ENCODE peak calls at places on chromosome 20, in eight cellular contexts. X is endodermal cell, T is GM23338, A is endothelial cell, O is GM13977, R is spleen, Q is GM12865, W is WTC11. D is an unnamed sample.

GRCh38 chr20:51023617-51024155 is 779 bp upstream of the KCNG1 start:
- DNase-seq in T (peak), A (no peak), Q (no peak), X (peak), W (peak), R (no peak), O (no peak), D (no peak)

GRCh38 chr20:50089140-50089786 is 23.7 kb downstream of the UBE2V1 start:
- DNase-seq in R (no peak), Q (no peak), X (no peak), A (no peak), O (no peak), W (no peak), T (no peak), D (no peak)

GRCh38 chr20:19838981-19839576 is 81.0 kb downstream of the RIN2 start:
- DNase-seq in R (no peak), W (no peak), X (no peak), T (no peak), Q (no peak), A (no peak), O (no peak), D (no peak)

GRCh38 chr20:3172933-3173581 is at the start of gene LZTS3:
- DNase-seq in T (peak), R (peak), Q (peak), W (peak), O (peak), A (peak), X (peak), D (peak)

GRCh38 chr20:20772492-20773047 is 60.1 kb upstream of the RALGAPA2 start:
- DNase-seq in O (no peak), W (no peak), T (no peak), A (no peak), Q (no peak), R (no peak), X (no peak), D (no peak)

GRCh38 chr20:37145014-37145413 is 34.1 kb upstream of the RPN2 start:
- DNase-seq in O (no peak), T (no peak), W (no peak), X (no peak), Q (no peak), A (no peak), R (no peak), D (no peak)

GRCh38 chr20:62804632-62805364 is at the start of gene OGFR:
- DNase-seq in W (peak), A (peak), Q (peak), O (peak), R (peak), X (peak), T (peak), D (peak)

GRCh38 chr20:32727663-32728062 is 15.6 kb downstream of the COMMD7 start:
- DNase-seq in X (no peak), A (no peak), T (no peak), R (no peak), W (no peak), O (no peak), Q (no peak), D (no peak)

GRCh38 chr20:33897313-33897912 is 86.3 kb downstream of the CHMP4B start:
- DNase-seq in W (peak), Q (no peak), R (no peak), X (peak), T (no peak), A (peak), O (no peak), D (no peak)

GRCh38 chr20:51275816-51276215 is 252.9 kb upstream of the KCNG1 start:
- DNase-seq in W (no peak), O (no peak), X (no peak), A (no peak), R (no peak), T (no peak), Q (no peak), D (no peak)

GRCh38 chr20:56716806-56717205 is 87.7 kb downstream of the TFAP2C start:
- DNase-seq in W (peak), Q (no peak), T (no peak), R (no peak), X (no peak), O (no peak), A (no peak), D (no peak)

GRCh38 chr20:36085686-36086267 is 68.8 kb upstream of the EPB41L1 start:
- DNase-seq in T (no peak), W (no peak), O (no peak), Q (no peak), X (peak), R (no peak), A (no peak), D (no peak)

GRCh38 chr20:25203891-25204320 is 8.4 kb downstream of the ENTPD6 start:
- DNase-seq in Q (no peak), X (no peak), T (no peak), A (no peak), O (peak), R (no peak), W (no peak), D (no peak)

GRCh38 chr20:5766085-5766764 is 16.0 kb downstream of the SHLD1 start:
- DNase-seq in A (no peak), W (no peak), X (no peak), R (no peak), T (no peak), Q (no peak), O (no peak), D (no peak)

GRCh38 chr20:50009521-50010454 is 27.0 kb downstream of the SNAI1 start:
- DNase-seq in A (no peak), O (no peak), T (peak), Q (no peak), X (peak), W (peak), R (no peak), D (no peak)

DNA sequence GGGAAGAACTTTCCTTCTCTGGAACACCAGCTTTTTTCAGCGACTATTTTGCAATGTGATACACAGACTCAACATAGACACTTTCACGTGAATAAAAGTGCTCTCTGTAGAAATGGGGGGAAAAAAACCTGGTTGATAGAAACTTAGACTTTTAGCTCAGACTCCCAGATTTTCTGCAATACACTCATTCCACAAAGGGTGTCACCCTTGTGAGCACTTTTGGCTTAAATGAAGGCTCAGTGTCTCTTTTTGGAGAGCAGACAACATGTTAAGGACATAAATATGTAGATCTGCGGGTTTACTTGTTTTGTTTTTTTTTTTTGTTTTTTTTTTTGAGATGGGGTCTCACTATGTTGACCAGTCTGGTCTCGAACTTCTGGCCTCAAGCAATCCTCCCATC is 579.6 kb downstream of the PTPRT start:
- DNase-seq in T (no peak), X (no peak), R (no peak), A (no peak), O (no peak), Q (no peak), W (no peak), D (no peak)
- TF ChIP-seq CTCF in T (no peak), X (peak), R (no peak), A (no peak), O (no peak), Q (no peak), W (no peak), D (no peak)

GRCh38 chr20:52746190-52746589 is 226.0 kb upstream of the TSHZ2 start:
- DNase-seq in T (peak), R (no peak), A (no peak), Q (no peak), X (peak), O (no peak), W (peak), D (no peak)

GRCh38 chr20:52748235-52748950 is 223.8 kb upstream of the TSHZ2 start:
- DNase-seq in T (no peak), R (no peak), X (no peak), A (no peak), Q (no peak), W (no peak), O (no peak), D (no peak)

GRCh38 chr20:52749020-52749419 is 223.1 kb upstream of the TSHZ2 start:
- DNase-seq in Q (no peak), O (no peak), X (no peak), A (no peak), T (no peak), W (no peak), R (no peak), D (no peak)

GRCh38 chr20:52746768-52747167 is 225.4 kb upstream of the TSHZ2 start:
- DNase-seq in R (no peak), T (no peak), A (no peak), O (no peak), W (no peak), X (no peak), Q (no peak), D (no peak)

DNA sequence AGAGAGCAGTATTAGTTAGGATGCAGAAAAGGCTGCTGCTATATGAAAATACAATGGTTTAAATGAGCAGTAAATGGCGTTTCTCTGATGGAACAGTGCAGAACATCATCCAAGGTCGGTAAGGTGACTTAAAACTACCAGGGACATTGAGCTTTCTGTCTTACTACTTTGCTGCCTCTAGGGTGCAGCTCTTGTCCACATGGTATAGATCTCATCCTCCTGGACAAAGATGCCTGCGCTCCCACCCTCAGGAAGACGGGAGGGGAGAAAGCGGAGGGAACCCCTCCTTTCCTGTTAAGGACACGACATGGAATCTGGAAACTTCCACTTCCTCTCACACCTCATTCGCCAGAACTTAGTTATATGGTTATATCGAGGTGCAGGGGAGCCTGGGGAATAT is 224.4 kb upstream of the TSHZ2 start:
- DNase-seq in X (peak), Q (peak), O (no peak), A (peak), T (peak), R (no peak), W (peak), D (no peak)
- TF ChIP-seq CTCF in X (peak), Q (peak), O (no peak), A (no peak), T (peak), R (no peak), W (peak), D (peak)

GRCh38 chr20:63822276-63822696 is 8.8 kb downstream of the ZBTB46 start:
- DNase-seq in Q (no peak), O (no peak), T (no peak), A (peak), X (no peak), R (no peak), W (no peak), D (no peak)

GRCh38 chr20:63815869-63816268 is 15.2 kb downstream of the ZBTB46 start:
- DNase-seq in R (no peak), W (no peak), O (no peak), Q (no peak), X (no peak), T (no peak), A (no peak), D (no peak)

GRCh38 chr20:63815613-63815862 is 15.5 kb downstream of the ZBTB46 start:
- DNase-seq in X (no peak), W (no peak), Q (no peak), R (no peak), A (no peak), O (no peak), T (no peak), D (no peak)

GRCh38 chr20:63821824-63822223 is 9.2 kb downstream of the ZBTB46 start:
- DNase-seq in X (no peak), W (no peak), O (no peak), R (no peak), A (no peak), Q (peak), T (no peak), D (no peak)

GRCh38 chr20:63819224-63819917 is 11.7 kb downstream of the ZBTB46 start:
- DNase-seq in A (no peak), Q (no peak), T (peak), X (peak), O (no peak), W (no peak), R (no peak), D (no peak)
- TF ChIP-seq CTCF in A (no peak), Q (no peak), T (peak), X (peak), O (no peak), W (no peak), R (peak), D (peak)

DNA sequence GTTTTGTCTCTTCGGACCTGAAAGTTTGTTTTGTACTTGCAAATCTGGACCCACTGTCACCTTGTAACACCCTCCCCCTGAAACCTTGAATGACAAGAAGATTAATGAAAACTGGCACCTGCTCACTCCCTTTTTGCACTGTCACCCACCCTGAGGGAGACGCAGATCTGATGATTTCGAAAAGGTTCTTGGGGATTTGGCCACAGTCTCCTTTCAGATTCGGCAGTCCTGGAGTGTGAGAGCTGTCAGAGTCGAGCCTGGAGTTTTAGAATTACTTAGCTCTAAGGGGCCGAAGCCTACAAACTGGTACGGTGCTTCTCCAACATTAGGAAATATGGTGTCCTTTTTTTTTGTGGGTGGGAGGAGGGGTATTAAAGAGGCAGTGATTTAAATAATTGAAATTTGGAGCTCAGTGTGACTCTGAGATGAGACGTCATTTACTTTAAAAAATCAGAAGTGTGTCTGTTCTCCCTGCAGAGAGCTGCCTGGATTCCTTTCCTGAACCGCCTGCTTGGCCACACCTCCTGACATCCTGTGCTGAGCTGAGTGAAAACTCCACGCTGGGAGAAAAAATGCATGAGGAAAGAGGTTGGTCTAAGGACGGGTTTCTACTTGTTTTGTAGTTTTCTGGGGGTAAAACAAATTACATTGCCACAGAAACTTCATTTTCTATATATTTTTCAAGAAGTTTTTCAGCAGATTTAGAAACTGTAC is 447.0 kb upstream of the CDH4 start:
- DNase-seq in A (peak), R (no peak), T (no peak), X (peak), W (no peak), Q (no peak), O (no peak), D (no peak)
- TF ChIP-seq CTCF in A (no peak), R (no peak), T (no peak), X (no peak), W (no peak), Q (no peak), O (no peak), D (no peak)

DNA sequence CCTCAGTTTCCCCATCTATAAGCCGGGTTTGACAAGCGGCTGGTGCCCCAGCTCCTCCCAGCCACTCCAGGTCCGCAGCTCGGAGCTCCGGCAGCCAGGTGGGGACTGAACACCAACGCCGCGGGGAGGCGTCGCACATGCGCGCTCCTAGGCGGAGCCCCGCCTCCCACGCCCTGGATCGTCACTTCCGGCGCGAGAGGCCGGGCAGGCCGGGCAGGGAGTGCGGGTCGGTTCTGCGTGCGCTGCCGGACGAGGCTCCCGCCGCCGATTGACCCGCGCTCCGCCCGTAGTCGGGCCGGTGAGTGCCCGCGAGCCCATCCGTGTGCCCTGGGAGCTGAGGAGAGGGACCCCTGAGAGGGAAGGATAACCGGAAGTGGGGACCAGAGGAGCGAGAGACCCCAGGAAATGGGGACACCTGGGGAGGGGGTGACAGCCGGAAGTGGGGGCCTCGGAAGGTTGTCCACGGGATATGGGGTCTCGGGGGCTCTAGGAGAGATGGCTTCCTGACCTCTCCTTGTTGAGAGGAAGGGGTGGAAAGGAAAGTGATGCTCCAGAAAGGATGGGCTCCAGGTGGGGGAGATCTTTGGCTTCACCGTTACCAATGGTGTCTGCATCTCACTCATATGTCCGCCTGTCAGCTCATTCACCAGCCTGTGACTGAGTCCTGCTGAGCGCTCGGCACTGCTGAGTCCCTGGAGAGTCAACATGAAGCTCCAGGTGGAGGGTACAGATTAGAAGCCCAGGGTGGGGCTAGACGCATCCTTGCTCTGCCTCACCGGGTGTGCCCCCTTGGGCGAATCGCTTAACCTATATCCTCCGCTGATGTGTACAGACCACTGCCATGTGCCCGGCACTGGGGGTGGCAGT is at the start of gene TTPAL:
- DNase-seq in O (peak), X (peak), R (peak), W (peak), T (peak), A (peak), Q (peak), D (peak)
- TF ChIP-seq CTCF in O (peak), X (peak), R (peak), W (no peak), T (peak), A (no peak), Q (peak), D (peak)

DNA sequence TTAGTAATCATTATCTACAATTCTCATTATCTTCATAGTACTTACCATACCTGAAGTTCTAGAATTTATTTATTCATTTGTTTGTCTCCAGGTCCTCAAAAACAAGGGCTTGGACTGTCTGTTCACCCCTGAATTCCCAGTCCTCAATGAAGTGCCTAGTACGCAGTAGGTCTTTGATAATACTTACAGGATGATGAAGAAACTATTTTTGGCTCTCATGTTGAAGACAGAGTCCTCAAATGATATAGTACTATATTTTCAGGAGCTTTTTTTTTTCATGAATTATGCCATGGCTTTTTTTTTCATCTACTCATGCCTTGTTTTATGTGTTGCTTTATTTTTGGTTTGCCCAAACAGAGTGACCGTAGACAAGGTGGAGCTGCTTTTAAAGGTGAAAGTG is 66.5 kb downstream of the NDUFAF5 start:
- DNase-seq in Q (no peak), W (no peak), A (no peak), T (no peak), X (no peak), O (no peak), R (no peak), D (no peak)
- TF ChIP-seq CTCF in Q (no peak), W (no peak), A (no peak), T (no peak), X (no peak), O (no peak), R (no peak), D (no peak)

GRCh38 chr20:38937000-38937399 is 10.8 kb downstream of the FAM83D start:
- DNase-seq in O (no peak), T (no peak), R (no peak), Q (no peak), A (no peak), X (no peak), W (no peak), D (no peak)

GRCh38 chr20:38932457-38933120 is 6.4 kb downstream of the FAM83D start:
- DNase-seq in Q (no peak), X (no peak), R (no peak), A (no peak), T (peak), O (no peak), W (no peak), D (no peak)

GRCh38 chr20:38934530-38934929 is 8.3 kb downstream of the FAM83D start:
- DNase-seq in W (no peak), O (no peak), T (no peak), X (no peak), R (no peak), A (no peak), Q (no peak), D (no peak)

GRCh38 chr20:38935967-38936407 is 9.8 kb downstream of the FAM83D start:
- DNase-seq in A (no peak), Q (no peak), R (no peak), T (no peak), O (no peak), X (no peak), W (no peak), D (no peak)

DNA sequence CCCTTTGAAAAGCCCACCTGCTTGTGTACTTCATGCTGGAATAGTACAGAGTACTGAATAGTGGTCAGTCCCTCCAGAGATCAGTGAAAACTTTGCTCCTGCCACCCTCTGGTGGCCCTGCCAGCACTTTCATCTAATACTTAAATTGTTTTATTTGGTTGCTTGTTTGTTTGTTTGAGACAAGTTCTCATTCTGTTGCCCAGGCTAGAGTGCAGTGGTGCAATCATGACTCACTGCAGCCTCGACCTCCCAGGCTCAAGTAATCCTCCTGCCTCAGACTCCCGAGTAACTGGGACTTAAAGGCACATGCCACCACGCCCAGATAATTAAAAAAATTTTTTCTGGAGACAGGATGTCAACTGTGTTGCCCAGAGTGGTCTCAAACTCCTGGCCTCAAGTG is 9.1 kb downstream of the FAM83D start:
- DNase-seq in A (no peak), R (no peak), O (no peak), W (no peak), X (no peak), Q (no peak), T (no peak), D (no peak)
- TF ChIP-seq CTCF in A (no peak), R (no peak), O (no peak), W (no peak), X (peak), Q (peak), T (peak), D (no peak)

GRCh38 chr20:45813006-45813340 is 529 bp downstream of the UBE2C start:
- DNase-seq in X (no peak), W (no peak), T (no peak), R (no peak), Q (no peak), O (no peak), A (no peak), D (no peak)
- TF ChIP-seq CTCF in X (no peak), W (no peak), T (no peak), R (no peak), Q (no peak), O (no peak), A (no peak), D (no peak)

DNA sequence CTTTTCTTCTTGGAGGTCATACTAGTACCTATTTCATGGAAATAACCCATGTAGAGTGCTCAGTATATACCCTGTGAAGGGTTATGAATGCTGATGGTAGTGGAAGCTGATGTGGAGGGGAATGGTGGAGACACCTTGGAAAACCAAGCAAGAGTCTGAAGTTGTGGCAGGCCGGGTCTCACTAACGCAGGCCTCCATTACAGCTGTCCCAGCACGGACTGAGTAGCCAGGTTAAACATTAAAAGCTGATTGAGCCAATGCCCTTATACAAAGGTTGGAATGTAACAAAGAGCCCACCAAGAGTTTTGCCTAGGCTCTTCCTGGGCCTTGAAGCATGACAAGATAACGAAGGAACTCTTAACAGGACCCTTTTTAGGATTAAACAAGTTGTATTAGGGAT is 2.1 kb upstream of the PCMTD2 start:
- DNase-seq in O (no peak), A (no peak), X (no peak), R (no peak), W (no peak), Q (no peak), T (no peak), D (no peak)
- TF ChIP-seq CTCF in O (no peak), A (no peak), X (no peak), R (no peak), W (no peak), Q (no peak), T (no peak), D (no peak)

D was measured in D721Med.